ENCODE peak calls at places on chromosomes 13 and 19, in ten cellular contexts. C is progenitor cell of endocrine pancreas, P is upper lobe of right lung, S is fibroblast of the aortic adventitia, H is AG09319, J is hepatocyte, R is activated B cell treated with CpG ODN at 0.5 μM for 24 hours, Z is cardiac fibroblast, A is RWPE1, D is stomach. T is an unnamed sample.

GRCh38 chr13:112592181-112592580 is 4.2 kb upstream of the TUBGCP3 start:
- DNase-seq in P (no peak), D (no peak), C (no peak), H (no peak), Z (no peak), A (no peak), S (no peak), R (no peak), J (no peak), T (no peak)

GRCh38 chr19:10384580-10384979 is 4.2 kb upstream of the TYK2 start:
- DNase-seq in Z (no peak), J (no peak), C (no peak), D (no peak), R (no peak), H (no peak), S (no peak), P (no peak), A (no peak), T (no peak)

GRCh38 chr13:25660996-25661395 is 289.2 kb downstream of the ATP8A2 start:
- DNase-seq in R (no peak), A (no peak), Z (no peak), P (no peak), C (no peak), S (no peak), H (no peak), J (no peak), D (no peak), T (no peak)

GRCh38 chr13:30159446-30159839 is 147.9 kb downstream of the KATNAL1 start:
- DNase-seq in Z (peak), C (no peak), J (no peak), D (no peak), R (no peak), H (no peak), P (no peak), A (peak), S (peak), T (peak)

GRCh38 chr19:56162258-56162657 is 13.6 kb upstream of the GALP start:
- DNase-seq in H (no peak), R (no peak), J (peak), S (no peak), Z (peak), A (no peak), P (no peak), D (no peak), C (no peak), T (no peak)

GRCh38 chr19:33212773-33213172 is 12.9 kb downstream of the SLC7A10 start:
- DNase-seq in P (no peak), S (no peak), H (no peak), R (no peak), J (no peak), A (no peak), C (no peak), D (peak), Z (no peak), T (no peak)

GRCh38 chr13:25217023-25217909 is 45.2 kb upstream of the AMER2 start:
- DNase-seq in C (no peak), P (no peak), Z (peak), D (no peak), S (peak), J (no peak), A (peak), R (no peak), H (no peak), T (peak)

GRCh38 chr19:49858591-49858985 is 7.6 kb downstream of the PTOV1 start:
- DNase-seq in J (no peak), S (no peak), H (no peak), A (no peak), C (no peak), R (no peak), Z (no peak), P (no peak), D (no peak), T (no peak)

GRCh38 chr19:14497347-14497921 is 1.5 kb upstream of the GIPC1 start:
- DNase-seq in C (no peak), Z (no peak), H (no peak), A (no peak), P (peak), D (peak), R (no peak), S (peak), J (no peak), T (no peak)

GRCh38 chr19:28313633-28314032 is 899.3 kb downstream of the UQCRFS1 start:
- DNase-seq in Z (peak), C (no peak), J (no peak), H (peak), S (peak), D (no peak), A (peak), P (no peak), R (no peak), T (peak)

GRCh38 chr13:63184693-63185092 is 1769.0 kb upstream of the PCDH20 start:
- DNase-seq in H (no peak), R (no peak), C (no peak), A (peak), P (no peak), Z (peak), D (no peak), S (peak), J (no peak), T (no peak)

GRCh38 chr19:34120846-34121639 is 51.3 kb upstream of the LSM14A start:
- DNase-seq in P (no peak), Z (peak), C (no peak), A (peak), H (no peak), R (no peak), D (peak), S (peak), J (peak), T (peak)

GRCh38 chr13:74301200-74302063 is 167.2 kb upstream of the KLF12 start:
- DNase-seq in H (no peak), J (no peak), Z (peak), S (peak), R (no peak), P (no peak), D (no peak), C (no peak), A (no peak), T (no peak)

DNA sequence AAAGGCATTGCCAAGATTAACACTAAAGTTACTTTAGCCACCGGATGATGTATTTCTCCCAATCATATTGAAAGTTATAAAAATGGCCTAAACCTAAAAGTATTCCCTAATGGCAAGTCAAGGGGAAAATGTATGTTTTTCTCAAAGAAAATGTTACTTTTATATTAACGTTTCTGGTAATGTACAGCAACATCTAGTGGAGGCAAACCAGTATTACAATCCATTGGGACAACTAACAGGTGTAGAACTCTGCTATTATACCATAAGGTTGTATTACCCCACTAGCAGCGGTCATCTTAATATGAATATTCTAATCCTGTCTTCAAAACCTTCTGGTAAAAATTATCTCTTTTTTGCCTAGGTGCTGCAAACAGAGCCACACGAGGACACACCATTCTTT is 69.2 kb downstream of the ZNF100 start:
- DNase-seq in P (no peak), R (no peak), Z (peak), S (peak), C (no peak), J (peak), H (no peak), D (no peak), A (no peak), T (peak)
- TF ChIP-seq CTCF in P (peak), R (no peak), Z (peak), S (no peak), C (peak), J (peak), H (peak), D (peak), A (peak), T (peak)

DNA sequence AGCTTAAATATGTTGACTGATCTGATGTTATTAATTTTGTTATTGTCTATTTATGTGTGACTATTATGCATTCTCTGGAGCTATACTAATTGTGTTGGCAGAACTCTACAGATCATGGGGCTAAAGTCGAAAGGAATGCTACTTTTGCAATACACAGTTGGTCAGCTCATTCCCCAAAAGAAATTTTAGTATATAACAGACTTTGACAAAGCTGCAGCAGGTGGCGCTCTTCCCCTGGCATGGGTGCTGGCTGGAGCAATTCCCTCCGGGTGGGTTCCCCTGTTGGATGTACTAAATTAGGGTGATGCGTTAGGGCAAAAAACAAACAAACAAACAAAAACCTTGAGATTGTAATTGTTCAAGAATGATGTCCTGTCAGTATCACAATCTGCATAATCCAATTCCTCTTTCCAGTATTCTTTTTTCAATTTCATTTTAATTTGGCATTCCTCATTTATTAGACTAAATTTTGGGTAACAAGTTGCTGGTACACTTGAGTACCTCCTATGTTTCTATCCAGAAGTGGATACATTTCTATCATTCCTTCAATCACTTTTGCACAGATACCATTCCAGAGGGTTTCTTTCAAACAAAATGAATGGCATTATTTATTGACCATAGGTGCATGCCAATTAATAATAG is 322.8 kb upstream of the EDNRB start:
- DNase-seq in R (no peak), J (peak), A (peak), Z (peak), P (peak), S (peak), D (no peak), C (peak), H (no peak), T (peak)
- TF ChIP-seq CTCF in R (no peak), J (peak), A (peak), Z (peak), P (peak), S (peak), D (peak), C (peak), H (peak), T (peak)

DNA sequence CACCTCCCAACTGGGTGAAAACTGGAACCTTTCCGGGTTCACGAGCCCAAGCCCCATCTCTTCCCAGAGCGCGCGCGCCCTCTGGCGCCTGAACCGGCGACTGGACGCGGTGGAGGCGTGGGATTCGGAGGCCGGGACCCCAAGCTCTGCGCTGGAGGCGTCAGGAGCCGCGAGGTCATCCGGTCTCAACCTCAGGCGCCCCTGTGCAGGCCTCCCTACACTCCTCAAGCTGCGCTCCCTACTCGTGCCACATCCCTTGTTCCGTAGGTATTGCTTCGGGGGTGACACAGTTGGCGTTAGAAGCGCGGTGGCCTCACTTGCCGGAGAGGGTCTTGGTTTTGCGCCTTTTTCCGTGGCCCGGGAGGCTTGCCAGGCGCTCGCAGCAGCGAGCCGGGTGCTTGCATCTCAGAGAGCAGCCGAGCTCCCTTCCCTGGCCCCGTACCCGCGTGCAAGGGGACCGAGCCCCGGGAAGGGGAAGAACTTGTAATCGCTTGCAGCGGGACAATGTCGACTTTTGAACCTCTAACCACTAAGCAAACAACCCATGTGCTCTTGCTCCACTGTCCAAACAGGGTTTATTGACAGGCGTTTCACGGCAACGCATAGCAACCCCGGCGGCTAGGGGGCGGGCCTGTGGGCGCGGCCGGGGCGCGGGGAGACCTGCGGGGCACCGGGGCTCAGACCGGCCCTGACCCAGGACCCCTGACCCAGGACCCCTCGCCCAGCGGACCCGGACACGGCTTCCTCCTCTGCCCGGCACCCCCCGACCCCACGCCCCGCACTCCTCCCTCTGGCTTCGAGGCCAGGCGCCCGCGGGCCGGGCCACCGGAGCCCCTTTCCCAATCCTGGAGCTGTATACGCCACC is 8.5 kb downstream of the CDX2 start:
- DNase-seq in H (no peak), C (peak), D (peak), Z (peak), A (peak), R (no peak), P (peak), S (no peak), J (peak), T (peak)
- TF ChIP-seq CTCF in H (peak), C (peak), D (no peak), Z (peak), A (peak), R (no peak), P (peak), S (peak), J (peak), T (peak)

DNA sequence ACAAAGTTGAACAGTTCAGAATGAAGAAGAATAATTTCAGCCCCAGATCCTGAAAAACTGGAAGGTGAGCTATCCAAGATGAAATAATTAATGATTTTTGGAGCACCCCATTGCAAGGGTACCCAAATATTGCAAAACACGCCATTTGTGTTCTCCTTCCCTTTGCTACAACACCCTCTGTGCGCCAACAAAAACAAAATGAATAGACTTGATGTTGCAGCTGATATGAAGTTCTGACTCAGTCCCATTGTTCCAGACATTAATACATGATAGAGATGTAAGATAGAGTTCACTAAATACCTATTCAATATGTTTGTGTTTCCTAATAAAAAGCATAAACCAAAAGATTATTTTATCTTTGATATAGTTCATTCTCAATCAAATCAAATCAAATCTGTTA is 287.5 kb upstream of the SOX21 start:
- DNase-seq in P (no peak), S (peak), Z (peak), C (no peak), D (no peak), J (no peak), R (no peak), H (no peak), A (no peak), T (no peak)
- TF ChIP-seq CTCF in P (no peak), S (no peak), Z (no peak), C (no peak), D (no peak), J (no peak), R (no peak), H (no peak), A (no peak), T (no peak)

GRCh38 chr19:1039646-1040475 is at the start of gene ABCA7:
- DNase-seq in H (peak), D (peak), P (peak), C (peak), A (peak), R (peak), S (peak), Z (peak), J (peak), T (peak)
- TF ChIP-seq CTCF in H (no peak), D (no peak), P (no peak), C (no peak), A (no peak), R (no peak), S (no peak), Z (no peak), J (no peak), T (no peak)

DNA sequence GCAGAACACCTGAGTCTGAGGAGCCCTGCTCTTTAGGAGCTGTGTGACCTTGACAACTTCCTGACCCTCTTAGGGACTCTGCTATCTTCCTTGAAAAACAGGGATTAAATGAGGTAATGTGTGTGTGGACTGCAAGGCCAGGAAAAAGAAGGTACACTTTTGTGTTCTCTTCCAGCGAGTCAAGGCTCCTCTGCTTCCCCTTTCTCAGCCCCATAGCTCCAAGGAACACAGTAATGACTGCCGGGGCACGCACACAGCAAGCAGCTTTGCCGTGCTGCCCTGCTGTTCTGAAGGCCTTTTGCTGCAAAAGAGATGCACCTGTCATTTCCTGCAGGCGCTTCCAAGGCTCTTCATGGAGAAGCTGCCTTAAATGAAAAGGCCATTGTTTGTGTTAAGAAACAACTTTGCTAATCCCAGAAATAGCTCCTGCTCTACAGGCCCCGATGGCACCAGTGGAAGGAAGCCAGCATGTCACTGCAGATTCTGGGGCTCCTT is 84.6 kb downstream of the CYSLTR2 start:
- DNase-seq in A (no peak), H (no peak), R (no peak), S (no peak), C (no peak), Z (no peak), D (no peak), P (no peak), J (no peak), T (no peak)
- TF ChIP-seq CTCF in A (no peak), H (no peak), R (no peak), S (no peak), C (no peak), Z (no peak), D (no peak), P (no peak), J (no peak), T (no peak)

GRCh38 chr13:102584423-102584822 is 12.4 kb upstream of the TPP2 start:
- DNase-seq in H (no peak), C (no peak), D (no peak), S (no peak), P (no peak), Z (no peak), A (no peak), R (no peak), J (no peak), T (no peak)

GRCh38 chr13:102582256-102582655 is 14.5 kb upstream of the TPP2 start:
- DNase-seq in A (no peak), H (no peak), J (no peak), P (no peak), C (no peak), R (no peak), D (no peak), Z (no peak), S (no peak), T (no peak)

GRCh38 chr13:102586615-102587014 is 10.2 kb upstream of the TPP2 start:
- DNase-seq in C (no peak), D (no peak), H (no peak), S (no peak), P (no peak), A (peak), Z (no peak), J (no peak), R (no peak), T (no peak)

GRCh38 chr13:102580552-102581169 is 16.1 kb upstream of the TPP2 start:
- DNase-seq in A (peak), P (no peak), S (peak), D (no peak), J (peak), R (no peak), H (no peak), C (no peak), Z (peak), T (peak)
- TF ChIP-seq CTCF in A (peak), P (peak), S (peak), D (peak), J (peak), R (peak), H (peak), C (peak), Z (peak), T (peak)

GRCh38 chr13:91406619-91407018 is 8.2 kb downstream of the GPC5 start:
- DNase-seq in S (peak), H (no peak), J (peak), Z (peak), A (peak), P (no peak), R (no peak), C (no peak), D (no peak), T (peak)
- TF ChIP-seq CTCF in S (peak), H (peak), J (peak), Z (peak), A (peak), P (peak), R (no peak), C (peak), D (peak), T (peak)

DNA sequence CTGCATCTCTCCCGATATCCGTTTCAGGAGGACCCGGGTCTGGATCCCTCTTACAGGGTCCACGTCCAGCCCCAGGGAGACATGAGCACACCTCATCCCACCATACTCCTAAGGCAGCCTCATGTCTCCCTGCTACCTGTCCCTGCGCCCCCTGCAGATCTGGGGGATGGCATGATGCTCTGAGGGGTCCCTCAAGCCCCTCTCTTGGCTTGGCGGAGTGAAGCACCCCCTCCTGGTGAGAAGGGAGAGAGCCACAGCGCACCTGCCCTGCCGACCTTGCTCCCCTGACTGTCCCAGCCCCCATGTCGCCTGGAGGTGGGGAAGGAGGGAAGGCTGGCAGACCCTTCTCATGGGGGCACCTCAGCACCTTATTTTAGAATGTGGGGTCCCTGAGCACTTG is 21.5 kb upstream of the ARHGEF7 start:
- DNase-seq in J (no peak), D (no peak), P (no peak), R (no peak), H (no peak), Z (no peak), A (no peak), C (no peak), S (no peak), T (no peak)
- TF ChIP-seq CTCF in J (no peak), D (no peak), P (no peak), R (no peak), H (no peak), Z (no peak), A (no peak), C (no peak), S (no peak), T (no peak)

GRCh38 chr13:34779171-34779570 is 162.9 kb upstream of the NBEA start:
- DNase-seq in S (no peak), P (no peak), R (no peak), Z (no peak), A (no peak), J (no peak), D (no peak), C (no peak), H (no peak), T (no peak)
- TF ChIP-seq CTCF in S (no peak), P (no peak), R (no peak), Z (no peak), A (no peak), J (no peak), D (no peak), C (no peak), H (no peak), T (peak)

T was measured in fibroblast of villous mesenchyme.